ENCODE peak calls at places on chromosomes 6 and 20, in eight cellular contexts. Z, G, P, J, F, B, X and V are unnamed samples.
A peak's percentile ranks its signal among the peaks of the same experiment; 100 is the strongest.

GRCh38 chr6:56953597-56954388 is 1.1 kb upstream of the BEND6 start:
- DNase-seq in X (no peak), F (no peak), P (peak; percentile 56), B (peak; percentile 29), Z (peak; percentile 66), J (peak; percentile 35), G (peak; percentile 9), V (peak; percentile 51)

GRCh38 chr6:55379895-55380294 is 52.6 kb downstream of the GFRAL start:
- DNase-seq in X (no peak), B (no peak), F (no peak), Z (no peak), G (no peak), J (peak; percentile 83), P (no peak), V (no peak)

GRCh38 chr6:157597461-157598312 is 216.7 kb downstream of the ZDHHC14 start:
- DNase-seq in Z (peak; percentile 69), F (peak; percentile 71), G (peak; percentile 26), B (peak; percentile 75), P (peak; percentile 61), J (peak; percentile 55), X (peak; percentile 24), V (peak; percentile 24)

GRCh38 chr6:170287371-170287876 is 3.5 kb downstream of the DLL1 start:
- DNase-seq in P (no peak), B (no peak), F (no peak), G (no peak), J (no peak), Z (no peak), X (no peak), V (no peak)

GRCh38 chr6:11393713-11394627 is 143.6 kb upstream of the TMEM170B start:
- DNase-seq in X (no peak), F (no peak), G (no peak), P (peak; percentile 49), J (no peak), Z (no peak), B (no peak), V (peak; percentile 26)

GRCh38 chr20:43767686-43768474 is 41.1 kb upstream of the GTSF1L start:
- DNase-seq in X (no peak), F (no peak), G (no peak), B (peak; percentile 50), P (peak; percentile 84), Z (no peak), J (peak; percentile 33), V (peak; percentile 57)

GRCh38 chr6:146693342-146693741 is 94.6 kb downstream of the ADGB start:
- DNase-seq in P (no peak), X (no peak), Z (no peak), B (no peak), G (no peak), J (no peak), F (no peak), V (no peak)

GRCh38 chr6:12653396-12653910 is 63.1 kb upstream of the PHACTR1 start:
- DNase-seq in G (no peak), Z (no peak), X (no peak), P (peak; percentile 22), J (no peak), F (no peak), B (no peak), V (no peak)

GRCh38 chr6:11161031-11161966 is 49.8 kb upstream of the ERVFRD-1 start:
- DNase-seq in X (no peak), Z (no peak), F (no peak), J (no peak), G (no peak), P (peak; percentile 48), B (no peak), V (peak; percentile 78)

GRCh38 chr20:60467771-60468170 is 509.5 kb downstream of the CDH26 start:
- DNase-seq in F (no peak), X (no peak), P (no peak), G (no peak), B (no peak), Z (no peak), J (no peak), V (no peak)

GRCh38 chr6:169339025-169339424 is 85.4 kb upstream of the THBS2 start:
- DNase-seq in X (no peak), P (no peak), B (no peak), J (no peak), Z (no peak), F (no peak), G (no peak), V (no peak)

GRCh38 chr6:169266746-169267629 is 13.3 kb upstream of the THBS2 start:
- DNase-seq in J (peak; percentile 34), F (no peak), B (no peak), G (no peak), P (peak; percentile 85), Z (no peak), X (no peak), V (no peak)

GRCh38 chr20:57616143-57616951 is 3.9 kb downstream of the ZBP1 start:
- DNase-seq in P (no peak), F (no peak), G (no peak), Z (no peak), X (no peak), J (no peak), B (no peak), V (no peak)

GRCh38 chr20:14334306-14334930 is 3.0 kb downstream of the FLRT3 start:
- DNase-seq in G (peak; percentile 71), F (peak; percentile 1), Z (peak; percentile 63), J (peak; percentile 76), P (peak; percentile 75), X (no peak), B (peak; percentile 37), V (peak; percentile 70)

GRCh38 chr6:163533443-163533842 is 118.9 kb downstream of the QKI start:
- DNase-seq in P (peak; percentile 93), G (peak; percentile 68), X (no peak), J (peak; percentile 97), B (no peak), F (no peak), Z (no peak), V (peak; percentile 72)

GRCh38 chr6:165484178-165484889 is 174.9 kb upstream of the C6orf118 start:
- DNase-seq in G (no peak), B (no peak), F (no peak), J (no peak), X (no peak), Z (peak; percentile 41), P (no peak), V (no peak)

GRCh38 chr6:154476494-154476893 is 34.0 kb downstream of the CNKSR3 start:
- DNase-seq in P (no peak), G (no peak), F (no peak), Z (no peak), X (no peak), B (no peak), J (no peak), V (no peak)

GRCh38 chr6:34243901-34244884 is 4.6 kb downstream of the SMIM29 start:
- DNase-seq in B (peak; percentile 53), X (peak; percentile 92), F (peak; percentile 42), Z (peak; percentile 71), G (peak; percentile 91), P (peak; percentile 99), J (peak; percentile 90), V (peak; percentile 91)

GRCh38 chr20:4192378-4193048 is 177.2 kb upstream of the RNF24 start:
- DNase-seq in B (no peak), P (peak; percentile 58), F (no peak), Z (no peak), J (peak; percentile 29), G (peak; percentile 86), X (no peak), V (peak; percentile 72)

GRCh38 chr6:121550491-121551010 is 115.1 kb downstream of the GJA1 start:
- DNase-seq in F (no peak), Z (no peak), P (no peak), B (no peak), G (no peak), J (no peak), X (no peak), V (no peak)
- H3K27ac ChIP-seq in F (no peak overlapping the region), Z (no peak overlapping the region), P (peak overlapping the region; percentile 47), B (no peak overlapping the region), G (no peak overlapping the region), J (no peak overlapping the region), X (no peak overlapping the region), V (peak overlapping the region; percentile 44)

GRCh38 chr6:27550692-27551091 is 77.8 kb upstream of the ZNF184 start:
- DNase-seq in F (no peak), X (no peak), Z (no peak), G (no peak), J (no peak), P (no peak), B (no peak), V (no peak)

GRCh38 chr6:27551607-27552006 is 78.7 kb upstream of the ZNF184 start:
- DNase-seq in J (no peak), G (no peak), X (no peak), F (no peak), P (no peak), B (no peak), Z (no peak), V (no peak)

GRCh38 chr6:27558028-27558724 is 85.3 kb upstream of the ZNF184 start:
- DNase-seq in G (no peak), Z (peak; percentile 47), B (no peak), X (no peak), J (peak; percentile 4), P (no peak), F (no peak), V (no peak)

GRCh38 chr6:27556406-27556805 is 83.5 kb upstream of the ZNF184 start:
- DNase-seq in J (no peak), F (no peak), P (no peak), B (no peak), G (no peak), Z (no peak), X (no peak), V (peak; percentile 52)

GRCh38 chr6:27553123-27553904 is 80.4 kb upstream of the ZNF184 start:
- DNase-seq in Z (peak; percentile 77), G (peak; percentile 86), J (peak; percentile 38), X (no peak), B (no peak), F (peak; percentile 3), P (peak; percentile 14), V (peak; percentile 80)
- H3K4me3 ChIP-seq in Z (peak overlapping the region; percentile 64), G (peak overlapping the region; percentile 40), J (peak overlapping the region; percentile 23), X (peak overlapping the region; percentile 32), B (no peak overlapping the region), F (peak overlapping the region; percentile 34), P (peak overlapping the region; percentile 10), V (peak overlapping the region; percentile 42)

GRCh38 chr6:112881027-112881426 is 533.9 kb downstream of the RFPL4B start:
- DNase-seq in B (no peak), Z (no peak), P (peak; percentile 67), G (no peak), J (peak; percentile 48), X (no peak), F (no peak), V (no peak)
- H3K4me2 ChIP-seq in B (peak overlapping the region; percentile 43), Z (no peak overlapping the region), P (peak overlapping the region; percentile 35), G (no peak overlapping the region), J (no peak overlapping the region), X (no peak overlapping the region), F (no peak overlapping the region), V (no peak overlapping the region)

DNA sequence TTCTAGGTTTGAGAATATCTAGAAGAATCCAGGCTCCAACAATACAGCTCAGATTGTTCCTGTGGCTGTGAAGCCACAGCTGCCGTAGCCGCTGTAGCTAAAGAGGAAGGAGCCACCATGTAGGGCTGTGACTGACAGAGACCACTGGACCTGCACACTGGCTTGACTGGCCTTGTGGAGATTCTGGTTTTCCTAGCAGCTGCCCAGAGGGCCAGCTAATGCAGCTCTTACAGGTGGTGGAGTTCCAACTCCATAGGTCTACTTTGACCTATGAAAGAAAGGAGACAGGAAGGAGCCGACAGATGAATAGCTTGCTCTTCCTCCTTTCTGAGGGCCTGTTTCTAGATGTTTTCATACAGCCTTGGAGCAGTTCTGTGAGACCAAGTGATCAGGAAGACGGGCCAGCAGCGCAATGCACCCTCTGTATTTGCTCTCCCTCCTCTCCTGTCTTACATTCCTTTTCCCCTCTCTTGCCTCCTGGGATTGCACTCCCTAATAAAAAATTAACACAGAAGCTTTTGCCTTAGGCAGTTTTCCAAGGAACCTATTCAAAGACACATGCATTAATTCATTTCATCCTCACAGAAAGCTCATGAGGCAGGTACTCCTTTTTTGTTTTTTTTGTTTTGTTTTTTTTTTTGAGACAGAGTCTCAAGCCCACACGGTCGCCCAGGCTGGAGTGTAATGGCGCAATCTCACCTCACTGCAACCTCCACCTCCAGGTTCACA is 51.8 kb upstream of the MYB start:
- DNase-seq in J (no peak), B (no peak), P (no peak), Z (no peak), X (no peak), F (no peak), G (no peak), V (no peak)
- H3K27ac ChIP-seq in J (no peak overlapping the region), B (no peak overlapping the region), P (no peak overlapping the region), Z (no peak overlapping the region), X (no peak overlapping the region), F (no peak overlapping the region), G (no peak overlapping the region), V (no peak overlapping the region)